ENCODE peak calls at places on chromosome 2, in six cellular contexts. One of them, this sample, is unnamed.
A peak's percentile ranks its signal among the peaks of the same experiment; 100 is the strongest.

GRCh38 chr2:14826518-14826917 is 194.0 kb downstream of the LRATD1 start:
- DNase-seq in GM23248: peak; percentile 46
- DNase-seq in gastrocnemius medialis: no peak
- DNase-seq in psoas muscle: no peak
- DNase-seq in heart left ventricle: no peak
- DNase-seq in ovary: no peak
- DNase-seq in this sample: no peak

GRCh38 chr2:20617892-20618467 is 32.9 kb downstream of the HS1BP3 start:
- DNase-seq in GM23248: peak; percentile 99
- DNase-seq in ovary: peak; percentile 100
- DNase-seq in gastrocnemius medialis: peak; percentile 98
- DNase-seq in heart left ventricle: peak; percentile 96
- DNase-seq in psoas muscle: peak; percentile 98
- DNase-seq in this sample: peak; percentile 74

GRCh38 chr2:231673348-231673770 is 35.0 kb upstream of the PTMA start:
- DNase-seq in heart left ventricle: peak; percentile 82
- DNase-seq in GM23248: no peak
- DNase-seq in gastrocnemius medialis: peak; percentile 34
- DNase-seq in ovary: peak; percentile 76
- DNase-seq in psoas muscle: no peak
- DNase-seq in this sample: peak; percentile 95

GRCh38 chr2:162579986-162580385 is 236.1 kb downstream of the GCA start:
- DNase-seq in gastrocnemius medialis: no peak
- DNase-seq in heart left ventricle: no peak
- DNase-seq in GM23248: no peak
- DNase-seq in psoas muscle: no peak
- DNase-seq in ovary: no peak
- DNase-seq in this sample: no peak

GRCh38 chr2:236117396-236117795 is 50.8 kb downstream of the GBX2 start:
- DNase-seq in ovary: no peak
- DNase-seq in psoas muscle: no peak
- DNase-seq in GM23248: no peak
- DNase-seq in heart left ventricle: no peak
- DNase-seq in gastrocnemius medialis: no peak
- DNase-seq in this sample: no peak

GRCh38 chr2:24189551-24189950 is 14.7 kb downstream of the FAM228A start:
- DNase-seq in gastrocnemius medialis: no peak
- DNase-seq in psoas muscle: no peak
- DNase-seq in heart left ventricle: no peak
- DNase-seq in GM23248: no peak
- DNase-seq in ovary: no peak
- DNase-seq in this sample: no peak

GRCh38 chr2:240962371-240963064 is 35.9 kb upstream of the SNED1 start:
- DNase-seq in GM23248: peak; percentile 53
- DNase-seq in heart left ventricle: peak; percentile 74
- DNase-seq in ovary: peak; percentile 92
- DNase-seq in gastrocnemius medialis: no peak
- DNase-seq in psoas muscle: no peak
- DNase-seq in this sample: no peak

GRCh38 chr2:24710806-24711205 is 82.4 kb downstream of the PTRHD1 start:
- DNase-seq in gastrocnemius medialis: no peak
- DNase-seq in ovary: no peak
- DNase-seq in heart left ventricle: peak; percentile 10
- DNase-seq in psoas muscle: no peak
- DNase-seq in GM23248: no peak
- DNase-seq in this sample: no peak

GRCh38 chr2:240560084-240560479 is at the start of gene DUSP28:
- DNase-seq in gastrocnemius medialis: peak; percentile 86
- DNase-seq in psoas muscle: peak; percentile 95
- DNase-seq in GM23248: peak; percentile 96
- DNase-seq in ovary: peak; percentile 91
- DNase-seq in heart left ventricle: peak; percentile 96
- DNase-seq in this sample: peak; percentile 87

GRCh38 chr2:218458598-218458997 is 39.7 kb downstream of the VIL1 start:
- DNase-seq in gastrocnemius medialis: no peak
- DNase-seq in ovary: no peak
- DNase-seq in psoas muscle: no peak
- DNase-seq in GM23248: no peak
- DNase-seq in heart left ventricle: no peak
- DNase-seq in this sample: no peak

GRCh38 chr2:28981620-28982371 is 698 bp downstream of the TOGARAM2 start:
- DNase-seq in ovary: no peak
- DNase-seq in gastrocnemius medialis: no peak
- DNase-seq in psoas muscle: no peak
- DNase-seq in heart left ventricle: no peak
- DNase-seq in GM23248: peak; percentile 32
- DNase-seq in this sample: no peak

GRCh38 chr2:4549811-4550210 is 846.4 kb downstream of the DCDC2C start:
- DNase-seq in GM23248: no peak
- DNase-seq in psoas muscle: no peak
- DNase-seq in heart left ventricle: no peak
- DNase-seq in ovary: no peak
- DNase-seq in gastrocnemius medialis: no peak
- DNase-seq in this sample: no peak

GRCh38 chr2:182252534-182252933 is 174.3 kb downstream of the PDE1A start:
- DNase-seq in ovary: no peak
- DNase-seq in heart left ventricle: no peak
- DNase-seq in GM23248: no peak
- DNase-seq in gastrocnemius medialis: no peak
- DNase-seq in psoas muscle: no peak
- DNase-seq in this sample: no peak

GRCh38 chr2:197198890-197199289 is 111.7 kb downstream of the ANKRD44 start:
- DNase-seq in psoas muscle: peak; percentile 24
- DNase-seq in GM23248: no peak
- DNase-seq in ovary: peak; percentile 26
- DNase-seq in gastrocnemius medialis: peak; percentile 6
- DNase-seq in heart left ventricle: peak; percentile 72
- DNase-seq in this sample: no peak

GRCh38 chr2:95551055-95551568 is 40.7 kb upstream of the TRIM43 start:
- DNase-seq in heart left ventricle: no peak
- DNase-seq in ovary: no peak
- DNase-seq in psoas muscle: no peak
- DNase-seq in gastrocnemius medialis: no peak
- DNase-seq in GM23248: no peak
- DNase-seq in this sample: no peak

GRCh38 chr2:238302076-238302475 is 13.7 kb upstream of the PER2 start:
- DNase-seq in ovary: no peak
- DNase-seq in psoas muscle: no peak
- DNase-seq in GM23248: peak; percentile 36
- DNase-seq in gastrocnemius medialis: no peak
- DNase-seq in heart left ventricle: no peak
- DNase-seq in this sample: no peak

GRCh38 chr2:110961024-110961423 is 159.7 kb upstream of the BCL2L11 start:
- DNase-seq in psoas muscle: no peak
- DNase-seq in ovary: no peak
- DNase-seq in heart left ventricle: no peak
- DNase-seq in gastrocnemius medialis: no peak
- DNase-seq in GM23248: no peak
- DNase-seq in this sample: no peak

GRCh38 chr2:135825855-135826190 is 11.2 kb downstream of the LCT start:
- DNase-seq in psoas muscle: no peak
- DNase-seq in heart left ventricle: no peak
- DNase-seq in gastrocnemius medialis: no peak
- DNase-seq in ovary: no peak
- DNase-seq in GM23248: no peak
- DNase-seq in this sample: no peak

GRCh38 chr2:230715201-230715600 is 2.6 kb downstream of the CAB39 start:
- DNase-seq in gastrocnemius medialis: no peak
- DNase-seq in psoas muscle: no peak
- DNase-seq in ovary: no peak
- DNase-seq in heart left ventricle: no peak
- DNase-seq in GM23248: peak; percentile 28
- DNase-seq in this sample: no peak

GRCh38 chr2:86038291-86039081 is 67.2 kb downstream of the POLR1A start:
- DNase-seq in heart left ventricle: peak; percentile 37
- DNase-seq in ovary: peak; percentile 14
- DNase-seq in gastrocnemius medialis: no peak
- DNase-seq in GM23248: peak; percentile 82
- DNase-seq in psoas muscle: no peak
- DNase-seq in this sample: no peak

GRCh38 chr2:37315364-37315763 is 9.3 kb downstream of the PRKD3 start:
- DNase-seq in psoas muscle: no peak
- DNase-seq in heart left ventricle: no peak
- DNase-seq in ovary: no peak
- DNase-seq in GM23248: no peak
- DNase-seq in gastrocnemius medialis: no peak
- DNase-seq in this sample: no peak

GRCh38 chr2:226887940-226888339 is 52.1 kb downstream of the RHBDD1 start:
- DNase-seq in GM23248: peak; percentile 85
- DNase-seq in psoas muscle: no peak
- DNase-seq in gastrocnemius medialis: no peak
- DNase-seq in heart left ventricle: no peak
- DNase-seq in ovary: no peak
- DNase-seq in this sample: no peak

GRCh38 chr2:207320381-207321159 is 154.8 kb upstream of the KLF7 start:
- DNase-seq in heart left ventricle: no peak
- DNase-seq in ovary: no peak
- DNase-seq in gastrocnemius medialis: no peak
- DNase-seq in GM23248: no peak
- DNase-seq in psoas muscle: no peak
- DNase-seq in this sample: no peak

GRCh38 chr2:25763575-25763974 is 90.2 kb upstream of the DTNB start:
- DNase-seq in psoas muscle: no peak
- DNase-seq in heart left ventricle: no peak
- DNase-seq in gastrocnemius medialis: no peak
- DNase-seq in ovary: no peak
- DNase-seq in GM23248: no peak
- DNase-seq in this sample: no peak

GRCh38 chr2:9779572-9780264 is 63.6 kb upstream of the TAF1B start:
- DNase-seq in heart left ventricle: peak; percentile 57
- DNase-seq in gastrocnemius medialis: no peak
- DNase-seq in GM23248: no peak
- DNase-seq in ovary: no peak
- DNase-seq in psoas muscle: no peak
- DNase-seq in this sample: no peak

GRCh38 chr2:110206056-110206455 is 1.2 kb upstream of the NPHP1 start:
- DNase-seq in psoas muscle: no peak
- DNase-seq in ovary: no peak
- DNase-seq in gastrocnemius medialis: peak; percentile 45
- DNase-seq in heart left ventricle: no peak
- DNase-seq in GM23248: peak; percentile 34
- DNase-seq in this sample: no peak

GRCh38 chr2:180523629-180524340 is 456.6 kb upstream of the UBE2E3 start:
- DNase-seq in GM23248: peak; percentile 94
- DNase-seq in ovary: no peak
- DNase-seq in psoas muscle: no peak
- DNase-seq in gastrocnemius medialis: no peak
- DNase-seq in heart left ventricle: no peak
- DNase-seq in this sample: no peak

GRCh38 chr2:71971493-71971892 is 176.2 kb downstream of the CYP26B1 start:
- DNase-seq in gastrocnemius medialis: no peak
- DNase-seq in ovary: no peak
- DNase-seq in heart left ventricle: no peak
- DNase-seq in psoas muscle: no peak
- DNase-seq in GM23248: no peak
- DNase-seq in this sample: no peak

GRCh38 chr2:46032996-46033395 is 264.2 kb upstream of the EPAS1 start:
- DNase-seq in gastrocnemius medialis: no peak
- DNase-seq in heart left ventricle: no peak
- DNase-seq in ovary: no peak
- DNase-seq in psoas muscle: no peak
- DNase-seq in GM23248: no peak
- DNase-seq in this sample: no peak
- H3K27ac ChIP-seq in gastrocnemius medialis: no peak overlapping the region
- H3K27ac ChIP-seq in heart left ventricle: no peak overlapping the region
- H3K27ac ChIP-seq in ovary: no peak overlapping the region
- H3K27ac ChIP-seq in psoas muscle: no peak overlapping the region
- H3K27ac ChIP-seq in GM23248: no peak overlapping the region
- H3K27ac ChIP-seq in this sample: no peak overlapping the region

GRCh38 chr2:163601377-163601776 is 134.4 kb downstream of the FIGN start:
- DNase-seq in heart left ventricle: no peak
- DNase-seq in GM23248: no peak
- DNase-seq in psoas muscle: no peak
- DNase-seq in ovary: no peak
- DNase-seq in gastrocnemius medialis: no peak
- DNase-seq in this sample: no peak
- H3K4me3 ChIP-seq in heart left ventricle: no peak overlapping the region
- H3K4me3 ChIP-seq in GM23248: no peak overlapping the region
- H3K4me3 ChIP-seq in psoas muscle: no peak overlapping the region
- H3K4me3 ChIP-seq in ovary: no peak overlapping the region
- H3K4me3 ChIP-seq in gastrocnemius medialis: no peak overlapping the region
- H3K4me3 ChIP-seq in this sample: no peak overlapping the region

DNA sequence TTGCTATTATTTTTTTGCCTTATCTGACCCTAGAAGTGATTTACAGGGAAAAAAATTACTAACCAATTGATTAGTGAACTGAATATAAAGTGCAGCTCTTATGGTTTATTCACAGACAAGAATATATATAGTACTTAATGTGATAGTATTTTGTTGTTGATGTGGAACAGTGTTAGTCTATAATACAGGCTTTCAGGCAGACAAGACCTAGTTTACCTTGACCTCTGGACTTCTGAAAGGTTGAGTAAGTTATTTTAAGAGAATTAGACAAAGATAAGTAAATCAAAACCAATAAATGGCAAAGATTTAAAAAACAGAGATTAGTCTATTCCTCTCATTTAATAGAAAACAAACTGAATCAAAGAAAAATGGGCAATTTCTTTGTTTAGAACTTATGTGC is 46.0 kb downstream of the SCN1A start:
- DNase-seq in gastrocnemius medialis: no peak
- DNase-seq in heart left ventricle: no peak
- DNase-seq in psoas muscle: no peak
- DNase-seq in ovary: no peak
- DNase-seq in GM23248: no peak
- DNase-seq in this sample: no peak
- H3K27me3 ChIP-seq in gastrocnemius medialis: no peaks in the 10 kb centered on the region
- H3K27me3 ChIP-seq in heart left ventricle: no peaks in the 10 kb centered on the region
- H3K27me3 ChIP-seq in psoas muscle: no peaks in the 10 kb centered on the region
- H3K27me3 ChIP-seq in ovary: no peaks in the 10 kb centered on the region
- H3K27me3 ChIP-seq in GM23248: no peaks in the 10 kb centered on the region
- H3K27me3 ChIP-seq in this sample: no peaks in the 10 kb centered on the region

DNA sequence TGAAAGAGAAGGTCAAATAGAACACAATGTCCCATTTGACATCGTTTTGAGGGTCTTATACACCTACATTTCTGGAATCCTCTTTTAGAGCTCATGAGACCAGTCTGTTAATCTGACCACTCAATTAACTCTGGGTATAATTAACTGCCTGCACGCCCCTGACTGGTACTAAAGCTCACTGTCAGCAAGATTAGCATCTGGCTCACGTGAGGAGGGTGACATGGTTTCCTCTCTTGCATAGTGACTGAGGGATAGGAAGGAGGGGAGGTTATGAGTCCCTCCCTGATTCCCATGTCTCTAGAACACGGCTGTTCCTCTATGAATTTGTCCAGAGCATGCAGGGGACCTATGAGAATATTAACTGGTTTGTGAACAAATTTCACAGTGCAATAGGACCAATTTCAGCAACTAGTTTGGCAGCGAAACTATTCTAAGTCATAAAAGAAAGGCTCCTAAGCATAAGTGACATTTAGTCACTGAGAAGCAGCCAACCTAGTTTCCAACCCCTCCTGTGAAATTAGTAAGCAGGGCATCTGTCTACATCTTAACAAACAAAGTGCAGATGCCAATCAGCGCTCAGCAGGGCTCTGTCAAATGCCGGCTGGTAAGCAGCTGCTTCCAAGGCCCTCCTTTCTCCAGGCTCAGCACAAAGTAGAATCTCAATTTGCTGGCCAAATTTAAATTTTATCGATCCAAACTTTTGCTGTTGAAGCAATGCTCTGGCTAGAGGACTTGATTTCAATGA is 124.5 kb downstream of the ICOS start:
- DNase-seq in GM23248: no peak
- DNase-seq in gastrocnemius medialis: no peak
- DNase-seq in psoas muscle: no peak
- DNase-seq in ovary: no peak
- DNase-seq in heart left ventricle: no peak
- DNase-seq in this sample: peak; percentile 21
- H3K27ac ChIP-seq in GM23248: no peak overlapping the region
- H3K27ac ChIP-seq in gastrocnemius medialis: no peak overlapping the region
- H3K27ac ChIP-seq in psoas muscle: no peak overlapping the region
- H3K27ac ChIP-seq in ovary: no peak overlapping the region
- H3K27ac ChIP-seq in heart left ventricle: no peak overlapping the region
- H3K27ac ChIP-seq in this sample: no peak overlapping the region

This sample was measured in WERI-Rb-1.